ENCODE peak calls at places on chromosomes 4 and X, in nine cellular contexts. I, J, Z, X, N, O, T, L and Q are unnamed samples.

GRCh38 chr4:85127653-85128052 is 161.2 kb upstream of the WDFY3 start:
- DNase-seq in I (no peak), J (no peak), Z (peak; percentile 65), X (no peak), N (no peak), O (no peak), T (no peak), L (peak; percentile 50), Q (peak; percentile 22)

GRCh38 chr4:3263053-3263958 is 14.3 kb downstream of the MSANTD1 start:
- DNase-seq in I (no peak), J (peak; percentile 55), Z (no peak), X (no peak), N (no peak), O (peak; percentile 20), T (no peak), L (no peak), Q (no peak)

GRCh38 chr4:10371121-10371520 is 86.1 kb downstream of the ZNF518B start:
- DNase-seq in I (no peak), J (no peak), Z (no peak), X (no peak), N (no peak), O (no peak), T (no peak), L (no peak), Q (no peak)

GRCh38 chrX:88425739-88426138 is 321.3 kb upstream of the CPXCR1 start:
- DNase-seq in I (peak; percentile 1), J (no peak), Z (peak; percentile 6), X (no peak), N (no peak), O (no peak), T (no peak), L (peak; percentile 0), Q (no peak)

GRCh38 chr4:107863416-107863815 is 38.7 kb downstream of the SGMS2 start:
- DNase-seq in I (no peak), J (no peak), Z (peak; percentile 55), X (no peak), N (no peak), O (no peak), T (no peak), L (no peak), Q (peak; percentile 9)

GRCh38 chrX:40109288-40110008 is 11.7 kb upstream of the BCOR start:
- DNase-seq in I (peak; percentile 64), J (no peak), Z (peak; percentile 73), X (no peak), N (peak; percentile 35), O (peak; percentile 75), T (no peak), L (peak; percentile 53), Q (peak; percentile 69)

GRCh38 chrX:19855700-19856381 is 31.6 kb downstream of the SH3KBP1 start:
- DNase-seq in I (peak; percentile 40), J (no peak), Z (no peak), X (no peak), N (no peak), O (no peak), T (no peak), L (no peak), Q (no peak)

GRCh38 chr4:79395883-79396282 is 12.1 kb downstream of the GK2 start:
- DNase-seq in I (no peak), J (no peak), Z (no peak), X (no peak), N (no peak), O (no peak), T (no peak), L (no peak), Q (no peak)

GRCh38 chr4:26058537-26058936 is 144.5 kb downstream of the SMIM20 start:
- DNase-seq in I (no peak), J (no peak), Z (no peak), X (no peak), N (peak; percentile 49), O (peak; percentile 58), T (no peak), L (no peak), Q (no peak)

GRCh38 chr4:41887821-41888699 is 47.2 kb upstream of the TMEM33 start:
- DNase-seq in I (peak; percentile 77), J (no peak), Z (peak; percentile 79), X (no peak), N (peak; percentile 41), O (peak; percentile 52), T (peak; percentile 14), L (peak; percentile 61), Q (peak; percentile 62)

GRCh38 chr4:16569790-16570189 is 328.7 kb downstream of the LDB2 start:
- DNase-seq in I (no peak), J (no peak), Z (no peak), X (no peak), N (no peak), O (no peak), T (no peak), L (no peak), Q (no peak)